ENCODE peak calls at places on chromosome X, in four cellular contexts. B is T-helper 2 cell, A is gastrocnemius medialis, X is choroid plexus epithelial cell. Z is an unnamed sample.

GRCh38 chrX:7617994-7618393 is 225.0 kb upstream of the VCX start:
- DNase-seq in B (no peak), A (no peak), X (no peak), Z (no peak)

GRCh38 chrX:38293741-38294140 is 33.6 kb downstream of the RPGR start:
- DNase-seq in B (no peak), A (no peak), X (peak), Z (no peak)

GRCh38 chrX:69165116-69165651 is at the start of gene PJA1:
- DNase-seq in B (peak), A (peak), X (peak), Z (peak)

GRCh38 chrX:68938244-68939004 is 109.6 kb downstream of the EFNB1 start:
- DNase-seq in B (no peak), A (no peak), X (peak), Z (peak)

GRCh38 chrX:154719132-154719675 is 31.7 kb downstream of the GAB3 start:
- DNase-seq in B (peak), A (no peak), X (peak), Z (peak)

GRCh38 chrX:10617964-10618342 is 2.4 kb downstream of the MID1 start:
- DNase-seq in B (no peak), A (no peak), X (no peak), Z (peak)

GRCh38 chrX:5681159-5681558 is 547.5 kb downstream of the NLGN4X start:
- DNase-seq in B (no peak), A (no peak), X (no peak), Z (no peak)

GRCh38 chrX:44239036-44239435 is 104.4 kb downstream of the EFHC2 start:
- DNase-seq in B (no peak), A (no peak), X (no peak), Z (no peak)

GRCh38 chrX:68365356-68365755 is 67.9 kb downstream of the OPHN1 start:
- DNase-seq in B (no peak), A (no peak), X (peak), Z (peak)

GRCh38 chrX:73390628-73391567 is 56.0 kb upstream of the CDX4 start:
- DNase-seq in B (no peak), A (no peak), X (no peak), Z (no peak)

GRCh38 chrX:134933911-134934310 is 56.9 kb upstream of the SMIM10 start:
- DNase-seq in B (no peak), A (no peak), X (no peak), Z (no peak)

GRCh38 chrX:114344756-114345155 is 239.1 kb upstream of the HTR2C start:
- DNase-seq in B (peak), A (no peak), X (peak), Z (peak)

GRCh38 chrX:135707880-135708279 is 5.6 kb upstream of the CT45A1 start:
- DNase-seq in B (peak), A (no peak), X (no peak), Z (no peak)

Z was measured in IMR-90.